ENCODE peak calls at places on chromosomes 12 and 14, in five cellular contexts. One of them, this sample, is unnamed.

GRCh38 chr12:110354172-110354780 is 49.2 kb downstream of the ANAPC7 start:
- DNase-seq in DMS153: no peak
- DNase-seq in stimulated activated CD4-positive, alpha-beta T cell treated with anti-CD3 and anti-CD28 coated beads, Interleukin-15, amount 100 ng/mL, for 24 hours: no peak
- DNase-seq in AG20443: no peak
- DNase-seq in NCI-H1105 treated with DMSO at 0.1 percent for 48 hours: no peak
- DNase-seq in this sample: no peak

GRCh38 chr14:33800735-33801163 is 150.1 kb downstream of the EGLN3 start:
- DNase-seq in DMS153: no peak
- DNase-seq in stimulated activated CD4-positive, alpha-beta T cell treated with anti-CD3 and anti-CD28 coated beads, Interleukin-15, amount 100 ng/mL, for 24 hours: no peak
- DNase-seq in AG20443: no peak
- DNase-seq in NCI-H1105 treated with DMSO at 0.1 percent for 48 hours: no peak
- DNase-seq in this sample: no peak

GRCh38 chr14:23284654-23285529 is 1.0 kb downstream of the HOMEZ start:
- DNase-seq in DMS153: no peak
- DNase-seq in stimulated activated CD4-positive, alpha-beta T cell treated with anti-CD3 and anti-CD28 coated beads, Interleukin-15, amount 100 ng/mL, for 24 hours: peak; percentile 15
- DNase-seq in AG20443: peak; percentile 26
- DNase-seq in NCI-H1105 treated with DMSO at 0.1 percent for 48 hours: no peak
- DNase-seq in this sample: no peak

GRCh38 chr12:106195638-106196037 is 52.2 kb downstream of the CKAP4 start:
- DNase-seq in DMS153: no peak
- DNase-seq in stimulated activated CD4-positive, alpha-beta T cell treated with anti-CD3 and anti-CD28 coated beads, Interleukin-15, amount 100 ng/mL, for 24 hours: no peak
- DNase-seq in AG20443: peak; percentile 85
- DNase-seq in NCI-H1105 treated with DMSO at 0.1 percent for 48 hours: no peak
- DNase-seq in this sample: no peak

GRCh38 chr14:55412686-55413085 is 1.1 kb upstream of the ATG14 start:
- DNase-seq in DMS153: no peak
- DNase-seq in stimulated activated CD4-positive, alpha-beta T cell treated with anti-CD3 and anti-CD28 coated beads, Interleukin-15, amount 100 ng/mL, for 24 hours: no peak
- DNase-seq in AG20443: no peak
- DNase-seq in NCI-H1105 treated with DMSO at 0.1 percent for 48 hours: no peak
- DNase-seq in this sample: no peak

GRCh38 chr14:89543420-89543790 is 126.4 kb upstream of the FOXN3 start:
- DNase-seq in DMS153: no peak
- DNase-seq in stimulated activated CD4-positive, alpha-beta T cell treated with anti-CD3 and anti-CD28 coated beads, Interleukin-15, amount 100 ng/mL, for 24 hours: no peak
- DNase-seq in AG20443: peak; percentile 26
- DNase-seq in NCI-H1105 treated with DMSO at 0.1 percent for 48 hours: no peak
- DNase-seq in this sample: no peak

GRCh38 chr14:78254911-78255431 is 84.8 kb downstream of the NRXN3 start:
- DNase-seq in DMS153: peak; percentile 91
- DNase-seq in stimulated activated CD4-positive, alpha-beta T cell treated with anti-CD3 and anti-CD28 coated beads, Interleukin-15, amount 100 ng/mL, for 24 hours: peak; percentile 42
- DNase-seq in AG20443: no peak
- DNase-seq in NCI-H1105 treated with DMSO at 0.1 percent for 48 hours: peak; percentile 97
- DNase-seq in this sample: peak; percentile 58

GRCh38 chr12:59649203-59649602 is 53.4 kb downstream of the SLC16A7 start:
- DNase-seq in DMS153: no peak
- DNase-seq in stimulated activated CD4-positive, alpha-beta T cell treated with anti-CD3 and anti-CD28 coated beads, Interleukin-15, amount 100 ng/mL, for 24 hours: no peak
- DNase-seq in AG20443: peak; percentile 7
- DNase-seq in NCI-H1105 treated with DMSO at 0.1 percent for 48 hours: no peak
- DNase-seq in this sample: no peak

GRCh38 chr12:63922446-63922845 is 77.9 kb downstream of the SRGAP1 start:
- DNase-seq in DMS153: no peak
- DNase-seq in stimulated activated CD4-positive, alpha-beta T cell treated with anti-CD3 and anti-CD28 coated beads, Interleukin-15, amount 100 ng/mL, for 24 hours: no peak
- DNase-seq in AG20443: peak; percentile 53
- DNase-seq in NCI-H1105 treated with DMSO at 0.1 percent for 48 hours: no peak
- DNase-seq in this sample: no peak

GRCh38 chr12:6873094-6874006 is at the start of gene SPSB2:
- DNase-seq in DMS153: peak; percentile 93
- DNase-seq in stimulated activated CD4-positive, alpha-beta T cell treated with anti-CD3 and anti-CD28 coated beads, Interleukin-15, amount 100 ng/mL, for 24 hours: peak; percentile 100
- DNase-seq in AG20443: peak; percentile 97
- DNase-seq in NCI-H1105 treated with DMSO at 0.1 percent for 48 hours: peak; percentile 94
- DNase-seq in this sample: peak; percentile 51

GRCh38 chr12:110270125-110270962 is 10.7 kb upstream of the ATP2A2 start:
- DNase-seq in DMS153: peak; percentile 80
- DNase-seq in stimulated activated CD4-positive, alpha-beta T cell treated with anti-CD3 and anti-CD28 coated beads, Interleukin-15, amount 100 ng/mL, for 24 hours: no peak
- DNase-seq in AG20443: peak; percentile 53
- DNase-seq in NCI-H1105 treated with DMSO at 0.1 percent for 48 hours: peak; percentile 74
- DNase-seq in this sample: no peak

GRCh38 chr14:103879570-103880333 is 32.4 kb upstream of the PPP1R13B start:
- DNase-seq in DMS153: no peak
- DNase-seq in stimulated activated CD4-positive, alpha-beta T cell treated with anti-CD3 and anti-CD28 coated beads, Interleukin-15, amount 100 ng/mL, for 24 hours: peak; percentile 17
- DNase-seq in AG20443: peak; percentile 76
- DNase-seq in NCI-H1105 treated with DMSO at 0.1 percent for 48 hours: no peak
- DNase-seq in this sample: no peak

GRCh38 chr14:66272221-66272620 is 213.9 kb upstream of the CCDC196 start:
- DNase-seq in DMS153: no peak
- DNase-seq in stimulated activated CD4-positive, alpha-beta T cell treated with anti-CD3 and anti-CD28 coated beads, Interleukin-15, amount 100 ng/mL, for 24 hours: no peak
- DNase-seq in AG20443: no peak
- DNase-seq in NCI-H1105 treated with DMSO at 0.1 percent for 48 hours: no peak
- DNase-seq in this sample: no peak

GRCh38 chr12:131782061-131782460 is 46.1 kb upstream of the MMP17 start:
- DNase-seq in DMS153: no peak
- DNase-seq in stimulated activated CD4-positive, alpha-beta T cell treated with anti-CD3 and anti-CD28 coated beads, Interleukin-15, amount 100 ng/mL, for 24 hours: no peak
- DNase-seq in AG20443: no peak
- DNase-seq in NCI-H1105 treated with DMSO at 0.1 percent for 48 hours: no peak
- DNase-seq in this sample: no peak

GRCh38 chr12:49942921-49943662 is 7.4 kb upstream of the AQP2 start:
- DNase-seq in DMS153: no peak
- DNase-seq in stimulated activated CD4-positive, alpha-beta T cell treated with anti-CD3 and anti-CD28 coated beads, Interleukin-15, amount 100 ng/mL, for 24 hours: no peak
- DNase-seq in AG20443: no peak
- DNase-seq in NCI-H1105 treated with DMSO at 0.1 percent for 48 hours: no peak
- DNase-seq in this sample: no peak

GRCh38 chr14:62800577-62800976 is 244.7 kb downstream of the KCNH5 start:
- DNase-seq in DMS153: peak; percentile 13
- DNase-seq in stimulated activated CD4-positive, alpha-beta T cell treated with anti-CD3 and anti-CD28 coated beads, Interleukin-15, amount 100 ng/mL, for 24 hours: no peak
- DNase-seq in AG20443: no peak
- DNase-seq in NCI-H1105 treated with DMSO at 0.1 percent for 48 hours: no peak
- DNase-seq in this sample: no peak

GRCh38 chr14:20820063-20820904 is 17.6 kb upstream of the RNASE1 start:
- DNase-seq in DMS153: no peak
- DNase-seq in stimulated activated CD4-positive, alpha-beta T cell treated with anti-CD3 and anti-CD28 coated beads, Interleukin-15, amount 100 ng/mL, for 24 hours: no peak
- DNase-seq in AG20443: no peak
- DNase-seq in NCI-H1105 treated with DMSO at 0.1 percent for 48 hours: peak; percentile 7
- DNase-seq in this sample: no peak

GRCh38 chr12:80936353-80936641 is 1.4 kb downstream of the LIN7A start:
- DNase-seq in DMS153: no peak
- DNase-seq in stimulated activated CD4-positive, alpha-beta T cell treated with anti-CD3 and anti-CD28 coated beads, Interleukin-15, amount 100 ng/mL, for 24 hours: no peak
- DNase-seq in AG20443: peak; percentile 56
- DNase-seq in NCI-H1105 treated with DMSO at 0.1 percent for 48 hours: no peak
- DNase-seq in this sample: no peak

GRCh38 chr14:54085137-54085810 is 128.6 kb upstream of the BMP4 start:
- DNase-seq in DMS153: no peak
- DNase-seq in stimulated activated CD4-positive, alpha-beta T cell treated with anti-CD3 and anti-CD28 coated beads, Interleukin-15, amount 100 ng/mL, for 24 hours: no peak
- DNase-seq in AG20443: no peak
- DNase-seq in NCI-H1105 treated with DMSO at 0.1 percent for 48 hours: no peak
- DNase-seq in this sample: no peak

GRCh38 chr12:57366315-57366714 is 64.5 kb downstream of the R3HDM2 start:
- DNase-seq in DMS153: no peak
- DNase-seq in stimulated activated CD4-positive, alpha-beta T cell treated with anti-CD3 and anti-CD28 coated beads, Interleukin-15, amount 100 ng/mL, for 24 hours: no peak
- DNase-seq in AG20443: no peak
- DNase-seq in NCI-H1105 treated with DMSO at 0.1 percent for 48 hours: no peak
- DNase-seq in this sample: no peak

GRCh38 chr12:64184216-64184615 is 37.9 kb downstream of the KICS2 start:
- DNase-seq in DMS153: no peak
- DNase-seq in stimulated activated CD4-positive, alpha-beta T cell treated with anti-CD3 and anti-CD28 coated beads, Interleukin-15, amount 100 ng/mL, for 24 hours: no peak
- DNase-seq in AG20443: no peak
- DNase-seq in NCI-H1105 treated with DMSO at 0.1 percent for 48 hours: no peak
- DNase-seq in this sample: no peak

GRCh38 chr12:132238487-132239248 is 90.7 kb downstream of the GALNT9 start:
- DNase-seq in DMS153: no peak
- DNase-seq in stimulated activated CD4-positive, alpha-beta T cell treated with anti-CD3 and anti-CD28 coated beads, Interleukin-15, amount 100 ng/mL, for 24 hours: peak; percentile 21
- DNase-seq in AG20443: no peak
- DNase-seq in NCI-H1105 treated with DMSO at 0.1 percent for 48 hours: no peak
- DNase-seq in this sample: no peak

GRCh38 chr12:459430-460258 is at the start of gene B4GALNT3:
- DNase-seq in DMS153: no peak
- DNase-seq in stimulated activated CD4-positive, alpha-beta T cell treated with anti-CD3 and anti-CD28 coated beads, Interleukin-15, amount 100 ng/mL, for 24 hours: peak; percentile 54
- DNase-seq in AG20443: peak; percentile 79
- DNase-seq in NCI-H1105 treated with DMSO at 0.1 percent for 48 hours: peak; percentile 74
- DNase-seq in this sample: peak; percentile 45

GRCh38 chr12:42508913-42509312 is 80.6 kb downstream of the PRICKLE1 start:
- DNase-seq in DMS153: no peak
- DNase-seq in stimulated activated CD4-positive, alpha-beta T cell treated with anti-CD3 and anti-CD28 coated beads, Interleukin-15, amount 100 ng/mL, for 24 hours: no peak
- DNase-seq in AG20443: no peak
- DNase-seq in NCI-H1105 treated with DMSO at 0.1 percent for 48 hours: no peak
- DNase-seq in this sample: no peak

GRCh38 chr12:5259523-5259922 is 172.4 kb upstream of the NTF3 start:
- DNase-seq in DMS153: no peak
- DNase-seq in stimulated activated CD4-positive, alpha-beta T cell treated with anti-CD3 and anti-CD28 coated beads, Interleukin-15, amount 100 ng/mL, for 24 hours: no peak
- DNase-seq in AG20443: no peak
- DNase-seq in NCI-H1105 treated with DMSO at 0.1 percent for 48 hours: no peak
- DNase-seq in this sample: no peak

GRCh38 chr12:59040651-59041050 is 120.3 kb upstream of the LRIG3 start:
- DNase-seq in DMS153: no peak
- DNase-seq in stimulated activated CD4-positive, alpha-beta T cell treated with anti-CD3 and anti-CD28 coated beads, Interleukin-15, amount 100 ng/mL, for 24 hours: no peak
- DNase-seq in AG20443: peak; percentile 80
- DNase-seq in NCI-H1105 treated with DMSO at 0.1 percent for 48 hours: peak; percentile 51
- DNase-seq in this sample: no peak

GRCh38 chr12:47247418-47247817 is 167.7 kb upstream of the AMIGO2 start:
- DNase-seq in DMS153: no peak
- DNase-seq in stimulated activated CD4-positive, alpha-beta T cell treated with anti-CD3 and anti-CD28 coated beads, Interleukin-15, amount 100 ng/mL, for 24 hours: no peak
- DNase-seq in AG20443: no peak
- DNase-seq in NCI-H1105 treated with DMSO at 0.1 percent for 48 hours: no peak
- DNase-seq in this sample: no peak

GRCh38 chr14:104445086-104445485 is 134.5 kb upstream of the C14orf180 start:
- DNase-seq in DMS153: no peak
- DNase-seq in stimulated activated CD4-positive, alpha-beta T cell treated with anti-CD3 and anti-CD28 coated beads, Interleukin-15, amount 100 ng/mL, for 24 hours: no peak
- DNase-seq in AG20443: no peak
- DNase-seq in NCI-H1105 treated with DMSO at 0.1 percent for 48 hours: no peak
- DNase-seq in this sample: no peak

GRCh38 chr14:88384653-88385205 is 728 bp upstream of the SPATA7 start:
- DNase-seq in DMS153: no peak
- DNase-seq in stimulated activated CD4-positive, alpha-beta T cell treated with anti-CD3 and anti-CD28 coated beads, Interleukin-15, amount 100 ng/mL, for 24 hours: no peak
- DNase-seq in AG20443: peak; percentile 16
- DNase-seq in NCI-H1105 treated with DMSO at 0.1 percent for 48 hours: no peak
- DNase-seq in this sample: no peak

GRCh38 chr12:5010130-5010529 is 33.5 kb upstream of the KCNA5 start:
- DNase-seq in DMS153: no peak
- DNase-seq in stimulated activated CD4-positive, alpha-beta T cell treated with anti-CD3 and anti-CD28 coated beads, Interleukin-15, amount 100 ng/mL, for 24 hours: no peak
- DNase-seq in AG20443: no peak
- DNase-seq in NCI-H1105 treated with DMSO at 0.1 percent for 48 hours: no peak
- DNase-seq in this sample: no peak

GRCh38 chr12:50055831-50056628 is 1.4 kb upstream of the ASIC1 start:
- DNase-seq in DMS153: no peak
- DNase-seq in stimulated activated CD4-positive, alpha-beta T cell treated with anti-CD3 and anti-CD28 coated beads, Interleukin-15, amount 100 ng/mL, for 24 hours: peak; percentile 74
- DNase-seq in AG20443: peak; percentile 80
- DNase-seq in NCI-H1105 treated with DMSO at 0.1 percent for 48 hours: peak; percentile 28
- DNase-seq in this sample: no peak

GRCh38 chr12:92403210-92404175 is 257.8 kb upstream of the BTG1 start:
- DNase-seq in DMS153: no peak
- DNase-seq in stimulated activated CD4-positive, alpha-beta T cell treated with anti-CD3 and anti-CD28 coated beads, Interleukin-15, amount 100 ng/mL, for 24 hours: peak; percentile 63
- DNase-seq in AG20443: no peak
- DNase-seq in NCI-H1105 treated with DMSO at 0.1 percent for 48 hours: no peak
- DNase-seq in this sample: no peak

GRCh38 chr12:12405882-12406281 is 49.0 kb downstream of the BORCS5 start:
- DNase-seq in DMS153: no peak
- DNase-seq in stimulated activated CD4-positive, alpha-beta T cell treated with anti-CD3 and anti-CD28 coated beads, Interleukin-15, amount 100 ng/mL, for 24 hours: no peak
- DNase-seq in AG20443: peak; percentile 23
- DNase-seq in NCI-H1105 treated with DMSO at 0.1 percent for 48 hours: peak; percentile 26
- DNase-seq in this sample: no peak

GRCh38 chr12:58176296-58176869 is 235.0 kb downstream of the ATP23 start:
- DNase-seq in DMS153: no peak
- DNase-seq in stimulated activated CD4-positive, alpha-beta T cell treated with anti-CD3 and anti-CD28 coated beads, Interleukin-15, amount 100 ng/mL, for 24 hours: peak; percentile 1
- DNase-seq in AG20443: peak; percentile 38
- DNase-seq in NCI-H1105 treated with DMSO at 0.1 percent for 48 hours: no peak
- DNase-seq in this sample: no peak

GRCh38 chr12:121223283-121223946 is 13.5 kb downstream of the P2RX4 start:
- DNase-seq in DMS153: no peak
- DNase-seq in stimulated activated CD4-positive, alpha-beta T cell treated with anti-CD3 and anti-CD28 coated beads, Interleukin-15, amount 100 ng/mL, for 24 hours: peak; percentile 51
- DNase-seq in AG20443: no peak
- DNase-seq in NCI-H1105 treated with DMSO at 0.1 percent for 48 hours: no peak
- DNase-seq in this sample: no peak

GRCh38 chr14:91229743-91230200 is 14.7 kb downstream of the GPR68 start:
- DNase-seq in DMS153: no peak
- DNase-seq in stimulated activated CD4-positive, alpha-beta T cell treated with anti-CD3 and anti-CD28 coated beads, Interleukin-15, amount 100 ng/mL, for 24 hours: peak; percentile 75
- DNase-seq in AG20443: peak; percentile 47
- DNase-seq in NCI-H1105 treated with DMSO at 0.1 percent for 48 hours: no peak
- DNase-seq in this sample: no peak

GRCh38 chr12:124684971-124685688 is 117.7 kb upstream of the NCOR2 start:
- DNase-seq in DMS153: no peak
- DNase-seq in stimulated activated CD4-positive, alpha-beta T cell treated with anti-CD3 and anti-CD28 coated beads, Interleukin-15, amount 100 ng/mL, for 24 hours: peak; percentile 16
- DNase-seq in AG20443: peak; percentile 72
- DNase-seq in NCI-H1105 treated with DMSO at 0.1 percent for 48 hours: no peak
- DNase-seq in this sample: no peak

GRCh38 chr14:70804556-70805162 is 4.7 kb downstream of the MAP3K9 start:
- DNase-seq in DMS153: no peak
- DNase-seq in stimulated activated CD4-positive, alpha-beta T cell treated with anti-CD3 and anti-CD28 coated beads, Interleukin-15, amount 100 ng/mL, for 24 hours: no peak
- DNase-seq in AG20443: peak; percentile 27
- DNase-seq in NCI-H1105 treated with DMSO at 0.1 percent for 48 hours: no peak
- DNase-seq in this sample: no peak

GRCh38 chr14:95523818-95524448 is 7.5 kb upstream of the SYNE3 start:
- DNase-seq in DMS153: peak; percentile 45
- DNase-seq in stimulated activated CD4-positive, alpha-beta T cell treated with anti-CD3 and anti-CD28 coated beads, Interleukin-15, amount 100 ng/mL, for 24 hours: peak; percentile 35
- DNase-seq in AG20443: no peak
- DNase-seq in NCI-H1105 treated with DMSO at 0.1 percent for 48 hours: no peak
- DNase-seq in this sample: no peak

This sample was measured in NCI-H1417 treated with DMSO at 0.1 percent for 48 hours.